ENCODE peak calls at places on chromosomes 13 and 19, in nine cellular contexts. Z, O, K, N, V, B, W, T and S are unnamed samples. For H3K36me3, the result is how much of the 10 kb centered on the place peaks cover.

GRCh38 chr13:36612242-36612641 is 61.6 kb upstream of the SERTM1 start:
- DNase-seq in W (no peak), N (no peak), B (no peak), T (no peak), Z (no peak), K (no peak), V (no peak), O (peak), S (peak)

GRCh38 chr13:78852709-78853108 is 193.8 kb upstream of the OBI1 start:
- DNase-seq in B (no peak), O (no peak), W (no peak), T (no peak), Z (no peak), V (no peak), K (no peak), N (no peak), S (no peak)

GRCh38 chr19:6392219-6393073 is 518 bp downstream of the GTF2F1 start:
- DNase-seq in O (peak), V (no peak), T (peak), B (no peak), Z (no peak), K (no peak), N (no peak), W (no peak), S (peak)

GRCh38 chr13:59673301-59673700 is 490.4 kb downstream of the DIAPH3 start:
- DNase-seq in V (no peak), N (no peak), T (no peak), W (no peak), Z (no peak), O (no peak), K (no peak), B (no peak), S (no peak)

GRCh38 chr13:106610511-106610910 is 42.6 kb upstream of the ARGLU1 start:
- DNase-seq in O (no peak), T (peak), K (no peak), B (no peak), Z (no peak), V (peak), W (no peak), N (no peak), S (no peak)

GRCh38 chr19:47507031-47507430 is 7.8 kb downstream of the NAPA start:
- DNase-seq in W (no peak), N (no peak), V (no peak), O (no peak), K (peak), B (no peak), T (no peak), Z (no peak), S (no peak)

GRCh38 chr13:46211521-46212351 is at the start of gene LRRC63:
- DNase-seq in W (peak), K (peak), O (peak), B (no peak), T (peak), Z (peak), N (peak), V (no peak), S (peak)

GRCh38 chr13:99978781-99979452 is 2.7 kb upstream of the ZIC2 start:
- DNase-seq in B (no peak), T (no peak), W (no peak), K (no peak), N (no peak), Z (no peak), V (no peak), O (peak), S (peak)

GRCh38 chr19:42540071-42540553 is 11.8 kb upstream of the CEACAM1 start:
- DNase-seq in W (no peak), K (no peak), V (no peak), N (no peak), B (no peak), O (peak), T (peak), Z (no peak), S (no peak)

GRCh38 chr13:28622286-28622685 is 36.6 kb upstream of the POMP start:
- DNase-seq in W (no peak), K (peak), B (no peak), V (no peak), O (no peak), N (no peak), T (no peak), Z (peak), S (no peak)

GRCh38 chr13:20393273-20394235 is 132.1 kb downstream of the CRYL1 start:
- DNase-seq in B (no peak), V (no peak), W (no peak), N (no peak), K (no peak), T (no peak), O (no peak), Z (no peak), S (no peak)

GRCh38 chr13:50908371-50908770 is 1.2 kb upstream of the RNASEH2B start:
- DNase-seq in W (no peak), N (no peak), K (no peak), B (no peak), V (no peak), T (no peak), O (no peak), Z (no peak), S (no peak)

GRCh38 chr19:9431475-9431874 is 3.9 kb downstream of the ZNF266 start:
- DNase-seq in B (no peak), O (peak), K (peak), W (no peak), Z (no peak), N (no peak), T (peak), V (no peak), S (peak)

GRCh38 chr19:54420383-54421168 is 5.3 kb downstream of the TTYH1 start:
- DNase-seq in O (peak), Z (no peak), W (no peak), K (peak), B (no peak), T (no peak), V (no peak), N (peak), S (peak)

GRCh38 chr19:44553478-44554171 is 24.1 kb upstream of the CEACAM20 start:
- DNase-seq in B (no peak), T (peak), N (no peak), K (no peak), Z (no peak), V (no peak), O (no peak), W (no peak), S (no peak)

GRCh38 chr19:39177736-39178135 is 19.0 kb upstream of the NCCRP1 start:
- DNase-seq in B (no peak), W (no peak), O (no peak), T (no peak), N (peak), Z (no peak), K (no peak), V (no peak), S (no peak)

GRCh38 chr13:25771208-25771607 is 280.6 kb downstream of the SHISA2 start:
- DNase-seq in N (no peak), B (no peak), O (no peak), V (no peak), Z (no peak), K (no peak), W (no peak), T (no peak), S (no peak)

GRCh38 chr19:16213076-16213475 is 15.4 kb downstream of the AP1M1 start:
- DNase-seq in Z (no peak), N (no peak), T (no peak), O (no peak), K (no peak), W (no peak), B (no peak), V (no peak), S (no peak)

GRCh38 chr19:57566396-57567256 is 7.0 kb upstream of the ZNF550 start:
- DNase-seq in V (no peak), B (no peak), W (no peak), Z (no peak), N (no peak), O (peak), T (peak), K (no peak), S (no peak)

GRCh38 chr13:31807090-31807541 is 67.8 kb downstream of the RXFP2 start:
- DNase-seq in K (no peak), O (no peak), B (no peak), T (peak), W (no peak), V (no peak), N (no peak), Z (no peak), S (no peak)

GRCh38 chr13:44281252-44282000 is 92.2 kb upstream of the SERP2 start:
- DNase-seq in O (no peak), K (no peak), V (no peak), B (no peak), N (no peak), W (no peak), T (no peak), Z (no peak), S (no peak)

GRCh38 chr13:81017525-81018152 is 676.7 kb upstream of the SPRY2 start:
- DNase-seq in K (no peak), V (no peak), Z (no peak), T (peak), N (no peak), O (peak), B (no peak), W (no peak), S (peak)

DNA sequence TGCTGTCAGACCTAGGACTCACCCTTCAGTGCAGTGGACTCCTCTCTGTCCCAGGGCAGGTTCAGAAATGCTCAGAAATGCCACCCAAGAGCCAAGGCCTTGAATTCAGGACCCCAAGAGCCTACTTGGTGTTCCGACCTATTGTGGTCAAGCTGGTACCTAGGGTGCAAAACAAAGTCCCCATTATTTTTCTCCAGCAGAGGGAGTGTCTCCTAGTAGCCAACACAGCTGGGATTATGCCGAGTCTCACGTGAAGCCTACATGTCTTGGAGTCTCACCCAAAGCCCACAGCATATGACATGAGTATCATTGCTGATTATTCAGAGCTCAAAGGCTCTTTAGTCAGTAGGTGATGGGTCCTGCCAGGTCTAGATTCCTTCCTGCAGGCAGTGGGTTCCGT is 671.1 kb upstream of the SPRY2 start:
- DNase-seq in V (no peak), W (no peak), O (peak), Z (no peak), N (no peak), K (no peak), B (no peak), T (no peak), S (no peak)
- H3K36me3 ChIP-seq in V (under half), W (under half), O (under half), Z (under half), N (under half), K (under half), B (under half), T (under half), S (under half)

GRCh38 chr13:97851269-97851668 is 102.2 kb upstream of the IPO5 start:
- DNase-seq in N (no peak), W (no peak), O (no peak), Z (no peak), B (no peak), V (no peak), K (no peak), T (no peak), S (no peak)
- H3K4me3 ChIP-seq in N (no peak), W (no peak), O (no peak), Z (no peak), B (no peak), V (no peak), K (no peak), T (no peak), S (no peak)

DNA sequence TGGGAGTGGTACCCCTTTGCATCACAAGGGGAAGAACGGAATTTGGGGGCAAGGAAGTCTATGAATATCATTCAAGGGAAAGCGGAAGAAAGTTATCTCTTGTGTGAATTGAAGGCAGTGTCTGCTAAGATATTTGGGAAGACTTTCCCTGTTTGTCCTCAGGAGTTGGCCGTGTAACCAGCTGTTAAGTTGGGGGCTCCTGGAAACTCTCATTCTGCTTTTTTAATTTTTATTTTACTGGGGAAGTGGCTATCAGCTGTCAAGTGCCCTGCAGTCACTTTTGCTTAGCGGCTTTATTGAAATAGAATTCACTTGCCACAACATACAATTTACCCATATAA is 2.9 kb downstream of the UPF1 start:
- DNase-seq in Z (no peak), V (no peak), T (no peak), W (no peak), O (no peak), B (no peak), K (no peak), N (no peak), S (no peak)
- H3K36me3 ChIP-seq in Z (under half), V (under half), T (under half), W (under half), O (under half), B (under half), K (under half), N (under half), S (under half)

DNA sequence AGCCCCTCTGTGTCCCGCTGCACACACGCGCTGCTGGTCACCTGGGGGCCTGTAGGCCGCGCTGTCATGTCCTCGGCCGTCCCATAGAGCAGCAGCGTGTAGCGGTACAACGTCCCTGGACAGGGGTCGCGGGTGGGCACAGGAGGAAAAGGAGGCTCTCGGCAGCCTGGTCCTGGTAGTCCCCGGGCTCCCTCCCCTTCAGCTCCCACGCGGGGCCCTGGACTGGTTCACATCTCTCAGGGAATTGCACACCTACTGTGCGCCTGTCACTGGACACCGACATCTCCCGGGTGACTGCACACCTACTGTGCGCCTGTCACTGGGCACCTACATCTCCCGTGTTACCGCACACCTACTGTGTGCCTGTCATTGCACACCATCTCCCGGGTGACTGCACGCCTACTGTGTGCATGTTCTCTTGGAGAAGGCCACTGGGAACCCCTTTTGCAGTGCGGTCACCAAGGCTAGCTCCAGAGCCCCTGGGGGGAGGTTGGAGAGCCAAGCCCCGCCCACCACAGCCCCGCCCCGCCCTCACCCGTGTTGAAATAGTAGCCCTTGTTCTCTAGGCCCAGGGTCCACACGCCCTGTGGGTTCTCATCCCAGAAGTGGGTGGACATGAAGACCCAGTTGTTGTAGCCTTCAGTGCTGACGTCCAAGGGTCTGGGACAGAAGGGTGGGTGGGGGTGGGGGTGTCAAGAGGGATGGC is 3.5 kb upstream of the C19orf25 start:
- DNase-seq in Z (no peak), W (no peak), N (no peak), B (no peak), T (no peak), K (no peak), O (no peak), V (no peak), S (peak)
- H3K4me3 ChIP-seq in Z (no peak), W (no peak), N (no peak), B (no peak), T (no peak), K (no peak), O (no peak), V (no peak), S (no peak)

DNA sequence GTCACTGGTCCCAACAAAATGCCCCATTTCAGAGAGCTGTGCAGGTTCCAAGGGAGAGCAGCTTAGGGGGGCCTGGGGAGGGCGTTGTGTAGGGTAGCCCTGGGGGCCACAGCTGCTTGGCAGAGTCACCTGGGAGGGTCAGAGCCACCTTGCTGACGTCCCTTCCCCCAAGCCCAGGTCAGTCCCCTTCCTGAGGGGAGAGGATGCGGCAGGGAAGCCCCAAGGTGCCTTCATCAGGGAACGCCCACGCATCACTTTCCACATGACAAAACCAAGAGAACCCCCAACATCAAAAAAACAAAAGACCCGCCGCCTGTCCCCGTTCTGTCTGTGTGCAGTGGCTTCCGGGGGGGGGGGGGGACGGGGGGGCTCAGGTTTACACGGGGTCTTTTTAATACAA is 5.3 kb upstream of the UQCR11 start:
- DNase-seq in O (no peak), T (no peak), W (no peak), B (no peak), Z (no peak), K (no peak), N (no peak), V (no peak), S (peak)
- H3K36me3 ChIP-seq in O (under half), T (under half), W (half or more), B (under half), Z (under half), K (under half), N (under half), V (under half), S (under half)